ENCODE peak calls at places on chromosome 18, in four cellular contexts. One of them, this sample, is unnamed.

GRCh38 chr18:54910161-54910919 is 48.9 kb downstream of the CCDC68 start:
- DNase-seq in right cardiac atrium: peak
- DNase-seq in colonic mucosa: no peak
- DNase-seq in lower lobe of right lung: no peak
- DNase-seq in this sample: no peak

GRCh38 chr18:58637197-58637596 is 8.3 kb upstream of the ALPK2 start:
- DNase-seq in lower lobe of right lung: no peak
- DNase-seq in right cardiac atrium: no peak
- DNase-seq in colonic mucosa: no peak
- DNase-seq in this sample: no peak

GRCh38 chr18:2994603-2995432 is 18.1 kb downstream of the LPIN2 start:
- DNase-seq in right cardiac atrium: no peak
- DNase-seq in colonic mucosa: no peak
- DNase-seq in lower lobe of right lung: no peak
- DNase-seq in this sample: no peak

GRCh38 chr18:48949606-48950535 is 894 bp downstream of the SMAD7 start:
- DNase-seq in colonic mucosa: peak
- DNase-seq in right cardiac atrium: no peak
- DNase-seq in lower lobe of right lung: peak
- DNase-seq in this sample: peak

GRCh38 chr18:49021433-49022129 is 70.8 kb upstream of the SMAD7 start:
- DNase-seq in lower lobe of right lung: peak
- DNase-seq in colonic mucosa: peak
- DNase-seq in right cardiac atrium: peak
- DNase-seq in this sample: peak

GRCh38 chr18:8660316-8660715 is 45.0 kb upstream of the MTCL1 start:
- DNase-seq in lower lobe of right lung: no peak
- DNase-seq in right cardiac atrium: no peak
- DNase-seq in colonic mucosa: no peak
- DNase-seq in this sample: no peak

GRCh38 chr18:9775172-9775571 is 67.1 kb downstream of the RAB31 start:
- DNase-seq in colonic mucosa: no peak
- DNase-seq in right cardiac atrium: no peak
- DNase-seq in lower lobe of right lung: no peak
- DNase-seq in this sample: no peak

GRCh38 chr18:22165049-22165602 is 4.3 kb upstream of the GATA6 start:
- DNase-seq in right cardiac atrium: peak
- DNase-seq in lower lobe of right lung: no peak
- DNase-seq in colonic mucosa: no peak
- DNase-seq in this sample: no peak

GRCh38 chr18:73408434-73408833 is 540.6 kb upstream of the NETO1 start:
- DNase-seq in lower lobe of right lung: no peak
- DNase-seq in colonic mucosa: no peak
- DNase-seq in right cardiac atrium: no peak
- DNase-seq in this sample: no peak

GRCh38 chr18:79200546-79201268 is 131.5 kb downstream of the ATP9B start:
- DNase-seq in right cardiac atrium: peak
- DNase-seq in lower lobe of right lung: peak
- DNase-seq in colonic mucosa: peak
- DNase-seq in this sample: peak

GRCh38 chr18:35193313-35193712 is 47.5 kb upstream of the ZNF397 start:
- DNase-seq in colonic mucosa: no peak
- DNase-seq in right cardiac atrium: no peak
- DNase-seq in lower lobe of right lung: no peak
- DNase-seq in this sample: no peak

GRCh38 chr18:37403100-37403781 is 162.4 kb downstream of the CELF4 start:
- DNase-seq in right cardiac atrium: peak
- DNase-seq in lower lobe of right lung: no peak
- DNase-seq in colonic mucosa: peak
- DNase-seq in this sample: no peak

GRCh38 chr18:31380912-31381311 is 4.3 kb downstream of the DSG4 start:
- DNase-seq in right cardiac atrium: no peak
- DNase-seq in colonic mucosa: no peak
- DNase-seq in lower lobe of right lung: no peak
- DNase-seq in this sample: no peak

GRCh38 chr18:48727685-48728084 is 188.9 kb downstream of the CTIF start:
- DNase-seq in colonic mucosa: no peak
- DNase-seq in lower lobe of right lung: no peak
- DNase-seq in right cardiac atrium: no peak
- DNase-seq in this sample: no peak

GRCh38 chr18:2641638-2642037 is 13.9 kb upstream of the SMCHD1 start:
- DNase-seq in lower lobe of right lung: no peak
- DNase-seq in right cardiac atrium: no peak
- DNase-seq in colonic mucosa: no peak
- DNase-seq in this sample: no peak

GRCh38 chr18:74631242-74632087 is 33.8 kb downstream of the ZNF407 start:
- DNase-seq in colonic mucosa: no peak
- DNase-seq in lower lobe of right lung: no peak
- DNase-seq in right cardiac atrium: no peak
- DNase-seq in this sample: no peak

GRCh38 chr18:36460854-36461253 is 163.3 kb downstream of the FHOD3 start:
- DNase-seq in colonic mucosa: no peak
- DNase-seq in lower lobe of right lung: no peak
- DNase-seq in right cardiac atrium: no peak
- DNase-seq in this sample: no peak

GRCh38 chr18:32349728-32350395 is 120.8 kb downstream of the GAREM1 start:
- DNase-seq in colonic mucosa: peak
- DNase-seq in right cardiac atrium: peak
- DNase-seq in lower lobe of right lung: no peak
- DNase-seq in this sample: peak

GRCh38 chr18:8153887-8154583 is 455.2 kb upstream of the RAB12 start:
- DNase-seq in lower lobe of right lung: no peak
- DNase-seq in colonic mucosa: no peak
- DNase-seq in right cardiac atrium: no peak
- DNase-seq in this sample: no peak

GRCh38 chr18:907171-907879 is 2.7 kb downstream of the ADCYAP1 start:
- DNase-seq in lower lobe of right lung: peak
- DNase-seq in right cardiac atrium: peak
- DNase-seq in colonic mucosa: no peak
- DNase-seq in this sample: no peak

GRCh38 chr18:73244411-73244810 is 376.6 kb upstream of the NETO1 start:
- DNase-seq in lower lobe of right lung: no peak
- DNase-seq in right cardiac atrium: no peak
- DNase-seq in colonic mucosa: no peak
- DNase-seq in this sample: no peak

GRCh38 chr18:37729715-37730114 is 164.1 kb upstream of the CELF4 start:
- DNase-seq in colonic mucosa: no peak
- DNase-seq in right cardiac atrium: no peak
- DNase-seq in lower lobe of right lung: no peak
- DNase-seq in this sample: no peak

GRCh38 chr18:24402209-24402785 is 4.7 kb upstream of the OSBPL1A start:
- DNase-seq in colonic mucosa: no peak
- DNase-seq in right cardiac atrium: no peak
- DNase-seq in lower lobe of right lung: no peak
- DNase-seq in this sample: no peak

GRCh38 chr18:50424877-50425690 is 50.2 kb downstream of the SKA1 start:
- DNase-seq in lower lobe of right lung: no peak
- DNase-seq in right cardiac atrium: peak
- DNase-seq in colonic mucosa: no peak
- DNase-seq in this sample: no peak

GRCh38 chr18:39198376-39198775 is 1632.8 kb upstream of the CELF4 start:
- DNase-seq in colonic mucosa: no peak
- DNase-seq in lower lobe of right lung: no peak
- DNase-seq in right cardiac atrium: no peak
- DNase-seq in this sample: no peak

GRCh38 chr18:34661464-34662087 is 48.5 kb upstream of the DTNA start:
- DNase-seq in colonic mucosa: no peak
- DNase-seq in lower lobe of right lung: no peak
- DNase-seq in right cardiac atrium: no peak
- DNase-seq in this sample: no peak

GRCh38 chr18:67199993-67200617 is 316.4 kb downstream of the DSEL start:
- DNase-seq in right cardiac atrium: no peak
- DNase-seq in lower lobe of right lung: no peak
- DNase-seq in colonic mucosa: no peak
- DNase-seq in this sample: peak

GRCh38 chr18:1483386-1483785 is 578.7 kb downstream of the ADCYAP1 start:
- DNase-seq in lower lobe of right lung: no peak
- DNase-seq in colonic mucosa: no peak
- DNase-seq in right cardiac atrium: no peak
- DNase-seq in this sample: no peak

GRCh38 chr18:32911660-32912284 is 138.9 kb upstream of the KLHL14 start:
- DNase-seq in lower lobe of right lung: no peak
- DNase-seq in colonic mucosa: no peak
- DNase-seq in right cardiac atrium: no peak
- DNase-seq in this sample: no peak

GRCh38 chr18:59481436-59481835 is 122.4 kb upstream of the LMAN1 start:
- DNase-seq in colonic mucosa: no peak
- DNase-seq in lower lobe of right lung: no peak
- DNase-seq in right cardiac atrium: no peak
- DNase-seq in this sample: no peak

GRCh38 chr18:51350081-51350480 is 152.6 kb upstream of the MEX3C start:
- DNase-seq in right cardiac atrium: no peak
- DNase-seq in lower lobe of right lung: no peak
- DNase-seq in colonic mucosa: no peak
- DNase-seq in this sample: no peak

GRCh38 chr18:50654211-50654610 is 94.3 kb downstream of the MAPK4 start:
- DNase-seq in right cardiac atrium: no peak
- DNase-seq in colonic mucosa: no peak
- DNase-seq in lower lobe of right lung: no peak
- DNase-seq in this sample: no peak

GRCh38 chr18:77046409-77046808 is 86.2 kb downstream of the MBP start:
- DNase-seq in lower lobe of right lung: no peak
- DNase-seq in right cardiac atrium: no peak
- DNase-seq in colonic mucosa: no peak
- DNase-seq in this sample: no peak

GRCh38 chr18:38966846-38967245 is 1401.2 kb upstream of the CELF4 start:
- DNase-seq in colonic mucosa: no peak
- DNase-seq in lower lobe of right lung: no peak
- DNase-seq in right cardiac atrium: no peak
- DNase-seq in this sample: no peak

GRCh38 chr18:77106331-77106730 is 26.3 kb downstream of the MBP start:
- DNase-seq in colonic mucosa: no peak
- DNase-seq in lower lobe of right lung: no peak
- DNase-seq in right cardiac atrium: peak
- DNase-seq in this sample: no peak

GRCh38 chr18:75915941-75916640 is 488.6 kb upstream of the SMIM21 start:
- DNase-seq in colonic mucosa: no peak
- DNase-seq in right cardiac atrium: peak
- DNase-seq in lower lobe of right lung: no peak
- DNase-seq in this sample: no peak
- H3K4me3 ChIP-seq in colonic mucosa: peak
- H3K4me3 ChIP-seq in right cardiac atrium: peak
- H3K4me3 ChIP-seq in lower lobe of right lung: peak
- H3K4me3 ChIP-seq in this sample: no peak

GRCh38 chr18:63868546-63868945 is 19.0 kb upstream of the SERPINB2 start:
- DNase-seq in right cardiac atrium: no peak
- DNase-seq in colonic mucosa: no peak
- DNase-seq in lower lobe of right lung: no peak
- DNase-seq in this sample: no peak
- H3K27ac ChIP-seq in right cardiac atrium: no peak
- H3K27ac ChIP-seq in colonic mucosa: no peak
- H3K27ac ChIP-seq in lower lobe of right lung: no peak
- H3K27ac ChIP-seq in this sample: no peak

GRCh38 chr18:69455120-69455519 is 54.4 kb downstream of the DOK6 start:
- DNase-seq in lower lobe of right lung: no peak
- DNase-seq in right cardiac atrium: no peak
- DNase-seq in colonic mucosa: no peak
- DNase-seq in this sample: no peak
- H3K4me3 ChIP-seq in lower lobe of right lung: no peak
- H3K4me3 ChIP-seq in right cardiac atrium: no peak
- H3K4me3 ChIP-seq in colonic mucosa: no peak
- H3K4me3 ChIP-seq in this sample: no peak

GRCh38 chr18:12721495-12722275 is 18.8 kb downstream of the PSMG2 start:
- DNase-seq in colonic mucosa: no peak
- DNase-seq in right cardiac atrium: no peak
- DNase-seq in lower lobe of right lung: no peak
- DNase-seq in this sample: no peak
- H3K27ac ChIP-seq in colonic mucosa: no peak
- H3K27ac ChIP-seq in right cardiac atrium: no peak
- H3K27ac ChIP-seq in lower lobe of right lung: no peak
- H3K27ac ChIP-seq in this sample: no peak

GRCh38 chr18:62576277-62576676 is 53.5 kb downstream of the ZCCHC2 start:
- DNase-seq in right cardiac atrium: no peak
- DNase-seq in colonic mucosa: no peak
- DNase-seq in lower lobe of right lung: no peak
- DNase-seq in this sample: no peak
- H3K4me3 ChIP-seq in right cardiac atrium: no peak
- H3K4me3 ChIP-seq in colonic mucosa: no peak
- H3K4me3 ChIP-seq in lower lobe of right lung: no peak
- H3K4me3 ChIP-seq in this sample: no peak

This sample was measured in SJCRH30.